ENCODE peak calls at places on chromosome 10, in eight cellular contexts. One of them, this sample, is unnamed.

GRCh38 chr10:66637273-66638036 is 288.4 kb upstream of the LRRTM3 start:
- DNase-seq in testis: no peak
- DNase-seq in uterus: no peak
- DNase-seq in GM12864: no peak
- DNase-seq in prostate gland: no peak
- DNase-seq in GM23338: peak
- DNase-seq in PC-9: peak
- DNase-seq in mammary epithelial cell: peak
- DNase-seq in this sample: peak

GRCh38 chr10:102713483-102713813 is 749 bp downstream of the ARL3 start:
- DNase-seq in GM23338: no peak
- DNase-seq in GM12864: peak
- DNase-seq in mammary epithelial cell: no peak
- DNase-seq in PC-9: no peak
- DNase-seq in uterus: no peak
- DNase-seq in prostate gland: no peak
- DNase-seq in testis: no peak
- DNase-seq in this sample: no peak

GRCh38 chr10:20975236-20975635 is 78.1 kb upstream of the NEBL start:
- DNase-seq in mammary epithelial cell: no peak
- DNase-seq in GM12864: no peak
- DNase-seq in GM23338: no peak
- DNase-seq in testis: no peak
- DNase-seq in uterus: no peak
- DNase-seq in prostate gland: no peak
- DNase-seq in PC-9: no peak
- DNase-seq in this sample: no peak

GRCh38 chr10:17599089-17599488 is 18.1 kb downstream of the HACD1 start:
- DNase-seq in GM12864: no peak
- DNase-seq in uterus: no peak
- DNase-seq in PC-9: peak
- DNase-seq in GM23338: peak
- DNase-seq in testis: no peak
- DNase-seq in prostate gland: no peak
- DNase-seq in mammary epithelial cell: no peak
- DNase-seq in this sample: peak

GRCh38 chr10:3925184-3925583 is 140.2 kb upstream of the KLF6 start:
- DNase-seq in uterus: no peak
- DNase-seq in GM23338: no peak
- DNase-seq in PC-9: no peak
- DNase-seq in GM12864: no peak
- DNase-seq in prostate gland: no peak
- DNase-seq in mammary epithelial cell: no peak
- DNase-seq in testis: no peak
- DNase-seq in this sample: no peak

GRCh38 chr10:77618117-77618516 is 19.5 kb downstream of the KCNMA1 start:
- DNase-seq in testis: no peak
- DNase-seq in prostate gland: no peak
- DNase-seq in mammary epithelial cell: no peak
- DNase-seq in GM12864: no peak
- DNase-seq in GM23338: no peak
- DNase-seq in PC-9: no peak
- DNase-seq in uterus: no peak
- DNase-seq in this sample: no peak

GRCh38 chr10:131751827-131752775 is 148.7 kb upstream of the PPP2R2D start:
- DNase-seq in prostate gland: no peak
- DNase-seq in uterus: no peak
- DNase-seq in PC-9: no peak
- DNase-seq in mammary epithelial cell: no peak
- DNase-seq in testis: no peak
- DNase-seq in GM23338: peak
- DNase-seq in GM12864: no peak
- DNase-seq in this sample: no peak

GRCh38 chr10:3068968-3069737 is 1.8 kb downstream of the PFKP start:
- DNase-seq in mammary epithelial cell: no peak
- DNase-seq in uterus: no peak
- DNase-seq in prostate gland: no peak
- DNase-seq in PC-9: no peak
- DNase-seq in GM12864: no peak
- DNase-seq in GM23338: peak
- DNase-seq in testis: no peak
- DNase-seq in this sample: peak

GRCh38 chr10:125054664-125055273 is 105.6 kb downstream of the CTBP2 start:
- DNase-seq in GM23338: no peak
- DNase-seq in prostate gland: no peak
- DNase-seq in mammary epithelial cell: no peak
- DNase-seq in testis: no peak
- DNase-seq in uterus: no peak
- DNase-seq in GM12864: no peak
- DNase-seq in PC-9: no peak
- DNase-seq in this sample: no peak

GRCh38 chr10:7667262-7668141 is 736 bp upstream of the ITIH5 start:
- DNase-seq in testis: no peak
- DNase-seq in GM23338: peak
- DNase-seq in prostate gland: no peak
- DNase-seq in PC-9: no peak
- DNase-seq in GM12864: no peak
- DNase-seq in uterus: peak
- DNase-seq in mammary epithelial cell: no peak
- DNase-seq in this sample: no peak

GRCh38 chr10:85548038-85548437 is 818.6 kb downstream of the GRID1 start:
- DNase-seq in GM23338: peak
- DNase-seq in PC-9: peak
- DNase-seq in uterus: no peak
- DNase-seq in prostate gland: peak
- DNase-seq in GM12864: peak
- DNase-seq in testis: peak
- DNase-seq in mammary epithelial cell: peak
- DNase-seq in this sample: peak

GRCh38 chr10:93468532-93469213 is 13.5 kb downstream of the MYOF start:
- DNase-seq in PC-9: peak
- DNase-seq in GM23338: no peak
- DNase-seq in uterus: peak
- DNase-seq in prostate gland: no peak
- DNase-seq in GM12864: no peak
- DNase-seq in mammary epithelial cell: peak
- DNase-seq in testis: no peak
- DNase-seq in this sample: peak
- H3K4me3 ChIP-seq in PC-9: peak
- H3K4me3 ChIP-seq in GM23338: no peak
- H3K4me3 ChIP-seq in uterus: no peak
- H3K4me3 ChIP-seq in prostate gland: no peak
- H3K4me3 ChIP-seq in GM12864: no peak
- H3K4me3 ChIP-seq in mammary epithelial cell: no peak
- H3K4me3 ChIP-seq in testis: no peak
- H3K4me3 ChIP-seq in this sample: no peak

GRCh38 chr10:61978965-61979364 is 77.5 kb downstream of the ARID5B start:
- DNase-seq in PC-9: no peak
- DNase-seq in GM23338: peak
- DNase-seq in prostate gland: no peak
- DNase-seq in testis: no peak
- DNase-seq in uterus: no peak
- DNase-seq in GM12864: no peak
- DNase-seq in mammary epithelial cell: no peak
- DNase-seq in this sample: no peak
- TF ChIP-seq CTCF in PC-9: no peak
- TF ChIP-seq CTCF in GM23338: peak
- TF ChIP-seq CTCF in prostate gland: no peak
- TF ChIP-seq CTCF in testis: no peak
- TF ChIP-seq CTCF in uterus: no peak
- TF ChIP-seq CTCF in GM12864: peak
- TF ChIP-seq CTCF in mammary epithelial cell: no peak
- TF ChIP-seq CTCF in this sample: peak

GRCh38 chr10:24899571-24899970 is 52.8 kb downstream of the PRTFDC1 start:
- DNase-seq in mammary epithelial cell: no peak
- DNase-seq in testis: no peak
- DNase-seq in prostate gland: no peak
- DNase-seq in GM23338: no peak
- DNase-seq in PC-9: no peak
- DNase-seq in GM12864: no peak
- DNase-seq in uterus: no peak
- DNase-seq in this sample: no peak

GRCh38 chr10:24901686-24902399 is 50.6 kb downstream of the PRTFDC1 start:
- DNase-seq in GM23338: no peak
- DNase-seq in prostate gland: no peak
- DNase-seq in GM12864: no peak
- DNase-seq in uterus: peak
- DNase-seq in testis: peak
- DNase-seq in PC-9: peak
- DNase-seq in mammary epithelial cell: peak
- DNase-seq in this sample: peak

GRCh38 chr10:24898501-24898900 is 53.9 kb downstream of the PRTFDC1 start:
- DNase-seq in GM23338: no peak
- DNase-seq in testis: no peak
- DNase-seq in GM12864: no peak
- DNase-seq in uterus: no peak
- DNase-seq in mammary epithelial cell: peak
- DNase-seq in prostate gland: no peak
- DNase-seq in PC-9: no peak
- DNase-seq in this sample: no peak

GRCh38 chr10:24902400-24902728 is 50.0 kb downstream of the PRTFDC1 start:
- DNase-seq in mammary epithelial cell: no peak
- DNase-seq in prostate gland: no peak
- DNase-seq in GM23338: no peak
- DNase-seq in uterus: no peak
- DNase-seq in GM12864: no peak
- DNase-seq in testis: no peak
- DNase-seq in PC-9: no peak
- DNase-seq in this sample: no peak

DNA sequence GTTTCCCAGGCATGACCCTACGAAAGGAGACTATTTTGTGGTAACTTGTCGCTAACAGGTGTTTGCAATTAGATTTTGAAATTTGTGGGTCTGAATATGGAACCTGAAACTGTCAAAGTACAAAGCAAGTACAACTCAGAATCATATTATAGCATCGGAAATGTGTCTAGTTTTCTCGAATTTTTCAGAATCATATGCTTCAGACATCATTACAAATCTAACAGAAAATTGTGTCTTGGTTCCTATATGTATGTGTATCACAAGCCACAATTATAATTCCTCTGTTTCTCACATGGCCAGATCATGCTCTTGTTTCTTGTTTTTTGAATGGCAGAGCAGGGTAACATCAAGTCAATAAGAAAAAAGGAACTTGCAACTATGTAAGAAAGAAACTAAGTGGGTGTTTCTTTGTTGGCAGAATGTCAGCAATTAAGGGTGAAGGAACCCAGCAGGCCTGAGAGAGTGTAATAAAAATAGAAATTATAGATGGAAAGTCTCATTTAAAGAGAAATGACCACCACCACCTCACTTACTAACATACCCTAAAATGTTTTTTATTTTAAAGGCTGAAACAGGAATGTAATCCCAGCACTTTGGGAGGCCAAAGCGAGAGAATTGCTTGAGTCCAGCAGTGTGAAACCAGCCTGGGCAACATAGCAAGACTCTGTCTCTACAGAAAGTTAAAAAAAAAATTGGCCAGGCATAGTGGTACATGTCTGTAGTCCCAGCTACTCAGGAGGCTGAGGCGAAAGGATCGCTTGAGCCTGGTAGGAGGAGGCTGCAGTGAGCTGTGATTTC is 51.3 kb downstream of the PRTFDC1 start:
- DNase-seq in prostate gland: no peak
- DNase-seq in PC-9: no peak
- DNase-seq in testis: no peak
- DNase-seq in GM12864: peak
- DNase-seq in uterus: no peak
- DNase-seq in mammary epithelial cell: no peak
- DNase-seq in GM23338: no peak
- DNase-seq in this sample: no peak
- H3K4me3 ChIP-seq in prostate gland: no peak
- H3K4me3 ChIP-seq in PC-9: no peak
- H3K4me3 ChIP-seq in testis: no peak
- H3K4me3 ChIP-seq in GM12864: no peak
- H3K4me3 ChIP-seq in uterus: no peak
- H3K4me3 ChIP-seq in mammary epithelial cell: no peak
- H3K4me3 ChIP-seq in GM23338: no peak
- H3K4me3 ChIP-seq in this sample: no peak

GRCh38 chr10:133350283-133350949 is 3.2 kb downstream of the PRAP1 start:
- DNase-seq in GM23338: no peak
- DNase-seq in mammary epithelial cell: no peak
- DNase-seq in uterus: no peak
- DNase-seq in prostate gland: no peak
- DNase-seq in GM12864: no peak
- DNase-seq in testis: no peak
- DNase-seq in PC-9: no peak
- DNase-seq in this sample: no peak

GRCh38 chr10:133350950-133351329 is 3.8 kb downstream of the PRAP1 start:
- DNase-seq in mammary epithelial cell: no peak
- DNase-seq in PC-9: no peak
- DNase-seq in uterus: no peak
- DNase-seq in GM12864: no peak
- DNase-seq in testis: no peak
- DNase-seq in prostate gland: no peak
- DNase-seq in GM23338: no peak
- DNase-seq in this sample: no peak

GRCh38 chr10:133353202-133353959 is 4.4 kb downstream of the FUOM start:
- DNase-seq in GM12864: no peak
- DNase-seq in PC-9: no peak
- DNase-seq in prostate gland: no peak
- DNase-seq in mammary epithelial cell: no peak
- DNase-seq in testis: no peak
- DNase-seq in GM23338: no peak
- DNase-seq in uterus: no peak
- DNase-seq in this sample: no peak

GRCh38 chr10:133349577-133350011 is 2.4 kb downstream of the PRAP1 start:
- DNase-seq in testis: no peak
- DNase-seq in prostate gland: no peak
- DNase-seq in uterus: no peak
- DNase-seq in GM23338: no peak
- DNase-seq in PC-9: no peak
- DNase-seq in GM12864: no peak
- DNase-seq in mammary epithelial cell: no peak
- DNase-seq in this sample: no peak

GRCh38 chr10:133351408-133352318 is 4.5 kb downstream of the PRAP1 start:
- DNase-seq in mammary epithelial cell: no peak
- DNase-seq in prostate gland: no peak
- DNase-seq in GM23338: peak
- DNase-seq in uterus: no peak
- DNase-seq in PC-9: no peak
- DNase-seq in testis: no peak
- DNase-seq in GM12864: no peak
- DNase-seq in this sample: no peak
- TF ChIP-seq CTCF in mammary epithelial cell: no peak
- TF ChIP-seq CTCF in prostate gland: no peak
- TF ChIP-seq CTCF in GM23338: peak
- TF ChIP-seq CTCF in uterus: no peak
- TF ChIP-seq CTCF in PC-9: no peak
- TF ChIP-seq CTCF in testis: no peak
- TF ChIP-seq CTCF in GM12864: no peak
- TF ChIP-seq CTCF in this sample: no peak

DNA sequence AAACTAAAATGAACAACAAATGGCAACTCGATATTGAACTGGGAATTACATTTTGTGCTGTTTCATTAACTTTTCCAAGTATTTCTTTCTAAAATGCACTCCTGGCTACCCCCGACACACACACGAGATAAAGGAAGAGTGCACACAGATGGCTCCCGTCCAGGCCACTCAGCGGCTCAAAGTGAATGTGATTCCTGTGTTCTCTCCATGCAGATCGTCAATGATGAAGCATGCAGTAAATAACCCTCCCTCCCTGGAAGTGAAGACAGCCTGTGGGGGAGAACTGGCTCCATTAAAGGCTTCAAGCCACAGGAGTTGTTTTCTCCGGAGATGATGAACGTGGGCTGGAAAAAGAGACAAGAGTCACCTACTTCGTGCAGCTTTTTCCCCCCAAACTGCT is 21.4 kb upstream of the ADRB1 start:
- DNase-seq in GM12864: no peak
- DNase-seq in prostate gland: no peak
- DNase-seq in PC-9: no peak
- DNase-seq in testis: no peak
- DNase-seq in GM23338: no peak
- DNase-seq in uterus: no peak
- DNase-seq in mammary epithelial cell: no peak
- DNase-seq in this sample: peak
- H3K4me3 ChIP-seq in GM12864: no peak
- H3K4me3 ChIP-seq in prostate gland: no peak
- H3K4me3 ChIP-seq in PC-9: no peak
- H3K4me3 ChIP-seq in testis: no peak
- H3K4me3 ChIP-seq in GM23338: no peak
- H3K4me3 ChIP-seq in uterus: no peak
- H3K4me3 ChIP-seq in mammary epithelial cell: no peak
- H3K4me3 ChIP-seq in this sample: no peak

This sample was measured in fibroblast of pulmonary artery.